ENCODE peak calls at places on chromosomes 6 and 20, in five cellular contexts. V is CMK; T is endothelial cell; D is activated naive CD4-positive, alpha-beta T cell treated with Interleukin-2 at 50 U/mL for 16 hours; N is activated T-cell treated with anti-CD3 and anti-CD28 coated beads for 24 hours. W is an unnamed sample.

GRCh38 chr6:106966229-106966628 is 8.3 kb downstream of the CD24 start:
- DNase-seq in V (no peak), N (no peak), T (no peak), D (no peak), W (no peak)

GRCh38 chr6:90537723-90538407 is 49.0 kb downstream of the MAP3K7 start:
- DNase-seq in D (no peak), V (no peak), N (no peak), T (no peak), W (no peak)

GRCh38 chr6:80594461-80594860 is 488.0 kb downstream of the BCKDHB start:
- DNase-seq in V (no peak), T (no peak), D (no peak), N (no peak), W (no peak)

GRCh38 chr6:2899596-2899995 is 3.5 kb downstream of the SERPINB9 start:
- DNase-seq in V (no peak), N (no peak), D (peak; percentile 65), T (no peak), W (no peak)

GRCh38 chr6:52115891-52116604 is 28.6 kb upstream of the PKHD1 start:
- DNase-seq in N (no peak), D (no peak), V (no peak), T (no peak), W (no peak)

GRCh38 chr6:143018955-143019354 is 41.7 kb upstream of the AIG1 start:
- DNase-seq in D (no peak), V (no peak), N (no peak), T (no peak), W (no peak)

GRCh38 chr6:11386323-11386722 is 151.2 kb upstream of the TMEM170B start:
- DNase-seq in N (no peak), T (no peak), D (no peak), V (no peak), W (no peak)

GRCh38 chr6:37922563-37922962 is 103.0 kb downstream of the ZFAND3 start:
- DNase-seq in T (no peak), D (no peak), V (no peak), N (no peak), W (no peak)

GRCh38 chr20:50309764-50310672 is 119.4 kb downstream of the CEBPB start:
- DNase-seq in V (no peak), N (no peak), T (no peak), D (no peak), W (no peak)

GRCh38 chr6:35238843-35239289 is 20.7 kb upstream of the ZNF76 start:
- DNase-seq in T (no peak), D (no peak), N (no peak), V (peak; percentile 42), W (no peak)

GRCh38 chr6:140445474-140446004 is 1071.1 kb upstream of the CITED2 start:
- DNase-seq in T (no peak), V (no peak), N (no peak), D (no peak), W (no peak)

GRCh38 chr20:21529863-21530262 is 16.0 kb upstream of the NKX2-2 start:
- DNase-seq in V (no peak), N (no peak), T (no peak), D (no peak), W (no peak)

GRCh38 chr6:105769987-105770386 is 316.1 kb upstream of the PRDM1 start:
- DNase-seq in T (no peak), V (no peak), D (no peak), N (no peak), W (no peak)

GRCh38 chr6:33432546-33432945 is 12.7 kb downstream of the SYNGAP1 start:
- DNase-seq in T (no peak), V (no peak), D (no peak), N (no peak), W (no peak)

GRCh38 chr6:137977814-137978213 is 110.8 kb downstream of the TNFAIP3 start:
- DNase-seq in T (no peak), D (no peak), N (no peak), V (no peak), W (no peak)

GRCh38 chr6:3516094-3516493 is 59.2 kb upstream of the SLC22A23 start:
- DNase-seq in V (no peak), T (no peak), N (no peak), D (no peak), W (no peak)

GRCh38 chr6:154448448-154449096 is 61.9 kb downstream of the CNKSR3 start:
- DNase-seq in D (no peak), V (no peak), N (no peak), T (no peak), W (no peak)

GRCh38 chr20:32678948-32679347 is 5.2 kb upstream of the C20orf203 start:
- DNase-seq in V (no peak), D (no peak), T (no peak), N (no peak), W (no peak)

GRCh38 chr20:41783423-41784220 is 165.4 kb upstream of the CHD6 start:
- DNase-seq in V (no peak), D (no peak), N (no peak), T (no peak), W (no peak)

GRCh38 chr6:18551228-18551627 is 164.1 kb downstream of the RNF144B start:
- DNase-seq in N (no peak), V (no peak), D (no peak), T (no peak), W (no peak)

GRCh38 chr20:62356948-62357667 is 10.0 kb downstream of the LAMA5 start:
- DNase-seq in V (peak; percentile 91), N (no peak), D (no peak), T (no peak), W (no peak)

GRCh38 chr6:129490551-129491245 is 219.3 kb downstream of the ARHGAP18 start:
- DNase-seq in N (peak; percentile 72), T (no peak), D (peak; percentile 68), V (peak; percentile 27), W (no peak)